ENCODE peak calls at places on chromosome 18, in eight cellular contexts. X is body of pancreas, G is GM12891, T is heart left ventricle, E is lower leg skin, Z is stomach, D is ovary, B is IMR-90. L is an unnamed sample.

GRCh38 chr18:37409870-37410269 is 155.7 kb downstream of the CELF4 start:
- DNase-seq in D (no peak), E (no peak), Z (no peak), T (peak; percentile 50), B (no peak), G (no peak), X (no peak), L (no peak)

GRCh38 chr18:63708650-63709049 is 5.9 kb downstream of the SERPINB11 start:
- DNase-seq in D (no peak), T (no peak), X (no peak), Z (no peak), E (no peak), B (peak; percentile 96), G (no peak), L (no peak)

GRCh38 chr18:47929681-47930085 is 776 bp downstream of the SMAD2 start:
- DNase-seq in G (no peak), E (no peak), T (no peak), D (no peak), Z (no peak), X (no peak), B (peak; percentile 45), L (no peak)

GRCh38 chr18:55076643-55077218 is 117.5 kb upstream of the CCDC68 start:
- DNase-seq in Z (no peak), E (no peak), G (no peak), X (no peak), D (no peak), B (peak; percentile 11), T (no peak), L (no peak)

GRCh38 chr18:68121826-68122225 is 593.1 kb downstream of the TMX3 start:
- DNase-seq in T (no peak), G (no peak), X (no peak), Z (no peak), D (no peak), B (peak; percentile 19), E (no peak), L (no peak)

GRCh38 chr18:28457784-28458183 is 280.9 kb upstream of the CDH2 start:
- DNase-seq in Z (no peak), E (no peak), G (no peak), T (no peak), B (no peak), X (no peak), D (no peak), L (no peak)

GRCh38 chr18:44185981-44186380 is 494.7 kb upstream of the SETBP1 start:
- DNase-seq in D (no peak), E (no peak), Z (no peak), X (no peak), B (no peak), T (no peak), G (no peak), L (no peak)

GRCh38 chr18:64099244-64099643 is 49.6 kb downstream of the LINC00305 start:
- DNase-seq in G (no peak), B (no peak), Z (no peak), E (no peak), X (no peak), T (no peak), D (no peak), L (no peak)

GRCh38 chr18:46567196-46567595 is 89.8 kb downstream of the LOXHD1 start:
- DNase-seq in Z (no peak), D (no peak), T (no peak), E (no peak), B (no peak), X (no peak), G (no peak), L (no peak)

GRCh38 chr18:12282436-12283039 is 25.5 kb upstream of the TUBB6 start:
- DNase-seq in Z (no peak), G (no peak), B (peak; percentile 93), D (no peak), E (no peak), T (no peak), X (no peak), L (no peak)

DNA sequence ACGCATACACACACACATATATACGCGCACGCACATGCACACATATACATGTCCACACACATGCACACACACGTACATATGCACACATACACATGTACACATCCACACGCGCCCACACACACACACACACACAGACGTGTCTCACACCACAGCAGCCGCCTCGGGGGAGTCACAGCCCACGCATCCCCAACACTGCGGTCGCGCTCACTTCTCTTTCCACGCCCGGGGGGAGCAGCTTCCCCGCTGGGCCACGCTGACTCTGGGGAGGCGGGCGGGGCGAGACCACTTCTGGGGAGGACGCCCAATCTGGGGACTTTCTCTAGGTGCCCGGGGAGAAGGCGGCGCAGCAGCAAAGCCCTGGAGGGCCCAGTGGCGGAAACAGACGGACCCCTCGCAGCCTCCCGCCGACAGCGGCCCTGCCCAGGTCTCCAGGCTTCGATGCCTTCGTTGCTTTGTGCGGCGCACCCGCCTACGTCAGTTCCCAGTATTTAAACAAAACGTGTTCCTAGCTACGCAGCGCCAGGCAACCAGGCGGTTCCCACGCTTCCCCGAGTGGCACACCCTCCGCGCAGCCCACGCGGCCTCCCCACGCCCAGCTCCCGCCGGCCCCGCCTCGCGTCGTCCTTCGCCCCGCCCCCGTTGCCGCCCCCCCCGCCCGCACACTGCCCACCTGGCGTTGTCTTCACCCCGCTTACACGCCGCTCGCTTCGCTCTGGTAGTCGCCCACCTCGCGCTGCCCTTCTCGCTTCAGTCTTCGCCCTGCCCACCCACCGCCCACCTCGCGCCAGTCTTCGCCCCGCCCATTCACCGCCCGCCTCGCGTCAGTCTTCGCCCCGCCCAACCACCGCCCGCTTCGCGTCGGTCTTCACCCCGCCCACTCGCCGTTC is 810 bp upstream of the RBFA start:
- DNase-seq in E (peak; percentile 90), G (no peak), B (peak; percentile 44), Z (no peak), D (no peak), T (no peak), X (peak; percentile 39), L (no peak)
- TF ChIP-seq POLR2A in E (no peak), G (no peak), B (peak; percentile 89), Z (no peak), D (peak; percentile 39), T (no peak), X (no peak), L (peak; percentile 19)

DNA sequence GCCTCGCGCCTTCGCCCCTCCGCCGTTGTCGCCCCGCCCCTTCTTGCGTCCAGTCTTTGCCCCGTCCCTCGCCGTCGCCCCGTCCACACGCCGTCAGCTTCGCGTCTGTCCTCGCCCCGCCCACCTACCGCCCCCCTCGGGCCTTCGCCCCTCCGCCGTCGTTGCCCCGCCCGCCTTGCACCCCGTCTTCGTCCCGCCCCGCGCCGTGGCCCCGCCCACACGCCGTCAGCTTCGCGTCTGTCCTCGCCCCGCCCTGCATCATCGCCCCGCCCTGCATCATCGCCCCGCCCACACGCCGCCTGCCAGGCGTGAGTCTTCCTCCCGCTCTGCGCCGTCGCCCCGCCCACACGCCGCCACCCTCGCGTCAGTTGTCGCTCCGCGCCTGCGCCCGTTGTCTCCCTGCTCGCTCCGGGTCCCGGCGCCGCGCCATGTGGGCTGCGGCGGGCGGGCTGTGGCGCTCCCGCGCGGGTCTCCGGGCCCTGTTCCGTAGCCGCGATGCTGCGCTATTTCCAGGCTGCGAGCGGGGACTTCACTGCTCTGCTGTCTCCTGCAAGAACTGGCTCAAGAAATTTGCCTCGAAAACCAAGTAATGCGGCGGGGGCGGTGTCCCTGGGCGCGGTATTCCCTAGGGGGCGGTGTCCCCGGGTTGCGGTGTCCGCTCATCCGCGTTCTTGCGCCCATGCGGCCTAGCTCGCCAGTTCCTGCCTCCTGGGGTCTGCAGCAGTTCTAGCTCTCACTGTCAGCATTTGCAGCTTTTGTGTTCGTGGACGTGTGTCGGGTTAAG is at the start of gene RBFA:
- DNase-seq in X (peak; percentile 99), E (peak; percentile 100), D (peak; percentile 100), G (peak; percentile 94), T (peak; percentile 100), B (peak; percentile 98), Z (peak; percentile 100), L (peak; percentile 100)
- TF ChIP-seq POLR2A in X (peak; percentile 42), E (no peak), D (peak; percentile 31), G (peak; percentile 71), T (no peak), B (peak; percentile 73), Z (no peak), L (peak; percentile 73)

GRCh38 chr18:79413426-79413825 is 17.7 kb downstream of the NFATC1 start:
- DNase-seq in T (no peak), D (no peak), X (no peak), B (no peak), Z (no peak), G (no peak), E (no peak), L (no peak)

GRCh38 chr18:79410731-79411613 is 15.2 kb downstream of the NFATC1 start:
- DNase-seq in E (no peak), G (no peak), T (no peak), Z (no peak), X (no peak), D (no peak), B (no peak), L (peak; percentile 55)

GRCh38 chr18:79413901-79414300 is 18.2 kb downstream of the NFATC1 start:
- DNase-seq in G (no peak), T (no peak), B (no peak), X (no peak), E (no peak), D (no peak), Z (no peak), L (peak; percentile 29)

GRCh38 chr18:79411614-79412526 is 16.1 kb downstream of the NFATC1 start:
- DNase-seq in T (no peak), G (no peak), X (no peak), E (no peak), Z (no peak), D (no peak), B (no peak), L (no peak)

DNA sequence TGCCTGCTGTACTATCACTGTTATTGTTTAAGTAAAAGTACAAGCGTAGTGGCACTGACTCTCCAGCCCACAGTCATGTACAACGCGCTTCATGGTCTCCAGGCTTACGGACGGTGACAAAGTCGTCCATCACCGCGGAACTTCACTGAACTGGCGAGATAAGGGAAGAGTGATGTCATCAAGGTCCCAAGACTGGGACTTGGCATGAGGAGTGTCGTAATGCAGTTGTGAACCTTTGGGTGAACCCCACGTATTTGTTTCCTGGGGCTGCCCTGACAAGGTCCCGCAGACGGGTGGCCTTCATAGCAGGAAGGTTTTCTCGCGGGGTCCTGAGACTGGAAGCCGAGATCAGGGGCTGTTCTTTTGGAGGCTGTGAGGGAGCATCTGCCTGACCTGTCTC is 17.3 kb downstream of the NFATC1 start:
- DNase-seq in B (no peak), D (no peak), X (no peak), E (no peak), Z (no peak), T (no peak), G (no peak), L (no peak)
- TF ChIP-seq POLR2A in B (no peak), D (no peak), X (no peak), E (no peak), Z (no peak), T (no peak), G (no peak), L (no peak)

GRCh38 chr18:58047556-58047882 is 3.5 kb downstream of the NEDD4L start:
- DNase-seq in D (no peak), T (no peak), X (no peak), G (no peak), E (no peak), B (no peak), Z (no peak), L (no peak)

GRCh38 chr18:58046087-58046793 is 2.2 kb downstream of the NEDD4L start:
- DNase-seq in G (no peak), X (no peak), D (no peak), Z (no peak), B (no peak), T (no peak), E (no peak), L (no peak)

GRCh38 chr18:58049000-58049688 is 5.1 kb downstream of the NEDD4L start:
- DNase-seq in D (no peak), T (no peak), X (no peak), B (no peak), Z (no peak), E (no peak), G (no peak), L (no peak)

GRCh38 chr18:58046794-58047555 is 2.9 kb downstream of the NEDD4L start:
- DNase-seq in G (no peak), X (no peak), Z (no peak), T (no peak), E (no peak), D (no peak), B (no peak), L (no peak)

GRCh38 chr18:58048243-58048642 is 4.2 kb downstream of the NEDD4L start:
- DNase-seq in Z (no peak), G (no peak), B (peak; percentile 15), T (no peak), X (no peak), D (no peak), E (no peak), L (no peak)
- TF ChIP-seq POLR2A in Z (no peak), G (no peak), B (no peak), T (no peak), X (no peak), D (no peak), E (no peak), L (no peak)

L was measured in right lobe of liver.